ENCODE peak calls at places on chromosomes 12 and 14, in seven cellular contexts. Q, L, H, B, I, J and M are unnamed samples.

GRCh38 chr14:64604001-64604400 is 54.2 kb downstream of the PPP1R36 start:
- DNase-seq in Q (no peak), L (no peak), H (no peak), B (no peak), I (no peak), J (no peak), M (no peak)

GRCh38 chr12:64335886-64336466 is 54.6 kb downstream of the C12orf56 start:
- DNase-seq in Q (no peak), L (no peak), H (no peak), B (no peak), I (no peak), J (no peak), M (no peak)

GRCh38 chr12:67147447-67147846 is 121.7 kb upstream of the CAND1 start:
- DNase-seq in Q (no peak), L (no peak), H (no peak), B (no peak), I (no peak), J (no peak), M (no peak)

GRCh38 chr14:37232907-37233481 is 35.3 kb downstream of the MIPOL1 start:
- DNase-seq in Q (peak), L (no peak), H (peak), B (no peak), I (peak), J (peak), M (peak)

GRCh38 chr12:113115455-113116126 is 20.0 kb downstream of the RASAL1 start:
- DNase-seq in Q (no peak), L (no peak), H (no peak), B (no peak), I (no peak), J (no peak), M (no peak)

GRCh38 chr14:76138758-76139723 is 12.7 kb upstream of the GPATCH2L start:
- DNase-seq in Q (no peak), L (no peak), H (peak), B (no peak), I (peak), J (no peak), M (no peak)

GRCh38 chr12:54146506-54147145 is 42.2 kb downstream of the SMUG1 start:
- DNase-seq in Q (no peak), L (no peak), H (no peak), B (no peak), I (no peak), J (no peak), M (no peak)

GRCh38 chr14:74952697-74953484 is 2.5 kb downstream of the PGF start:
- DNase-seq in Q (no peak), L (no peak), H (no peak), B (no peak), I (no peak), J (no peak), M (no peak)

GRCh38 chr14:49160983-49161382 is 425.2 kb downstream of the RPS29 start:
- DNase-seq in Q (no peak), L (no peak), H (no peak), B (no peak), I (no peak), J (no peak), M (no peak)

GRCh38 chr12:108854055-108854452 is 3.3 kb downstream of the SSH1 start:
- DNase-seq in Q (peak), L (no peak), H (no peak), B (no peak), I (peak), J (peak), M (no peak)

GRCh38 chr14:104295681-104296387 is 157.4 kb downstream of the KIF26A start:
- DNase-seq in Q (no peak), L (no peak), H (no peak), B (no peak), I (peak), J (no peak), M (no peak)

GRCh38 chr14:74852922-74853530 is 22.9 kb downstream of the PROX2 start:
- DNase-seq in Q (peak), L (no peak), H (no peak), B (no peak), I (no peak), J (peak), M (no peak)

GRCh38 chr12:128966411-128966810 is 113.1 kb downstream of the GLT1D1 start:
- DNase-seq in Q (no peak), L (no peak), H (no peak), B (no peak), I (no peak), J (no peak), M (no peak)

GRCh38 chr12:103350116-103350515 is 145.7 kb downstream of the C12orf42 start:
- DNase-seq in Q (no peak), L (no peak), H (no peak), B (no peak), I (no peak), J (no peak), M (no peak)

GRCh38 chr14:100589760-100590469 is 2.7 kb upstream of the BEGAIN start:
- DNase-seq in Q (no peak), L (no peak), H (no peak), B (no peak), I (no peak), J (no peak), M (no peak)

GRCh38 chr14:92493492-92493891 is 20.1 kb upstream of the RIN3 start:
- DNase-seq in Q (no peak), L (no peak), H (no peak), B (peak), I (no peak), J (no peak), M (no peak)

GRCh38 chr12:123516221-123516780 is 17.2 kb downstream of the RILPL1 start:
- DNase-seq in Q (no peak), L (no peak), H (peak), B (no peak), I (no peak), J (no peak), M (no peak)

GRCh38 chr14:58275527-58276190 is 22.7 kb upstream of the ARID4A start:
- DNase-seq in Q (no peak), L (no peak), H (no peak), B (no peak), I (no peak), J (no peak), M (no peak)

GRCh38 chr12:29148958-29149690 is at the start of gene FAR2:
- DNase-seq in Q (no peak), L (no peak), H (peak), B (peak), I (peak), J (peak), M (no peak)

GRCh38 chr14:67620217-67620789 is 583 bp downstream of the ARG2 start:
- DNase-seq in Q (no peak), L (no peak), H (peak), B (peak), I (peak), J (peak), M (no peak)

GRCh38 chr12:121748571-121749265 is 36.2 kb downstream of the TMEM120B start:
- DNase-seq in Q (no peak), L (no peak), H (no peak), B (no peak), I (peak), J (peak), M (no peak)

GRCh38 chr12:132582058-132582420 is 28.3 kb downstream of the LRCOL1 start:
- DNase-seq in Q (no peak), L (no peak), H (peak), B (no peak), I (no peak), J (no peak), M (no peak)

GRCh38 chr12:96892104-96892503 is 15.0 kb upstream of the NEDD1 start:
- DNase-seq in Q (no peak), L (no peak), H (no peak), B (no peak), I (no peak), J (no peak), M (no peak)